ENCODE peak calls at places on chromosomes 11 and 22, in five cellular contexts. P is astrocyte of the hippocampus, H is ovary, N is cardiac fibroblast, F is mucosa of gallbladder. I is an unnamed sample.

GRCh38 chr11:33475999-33476398 is 218.8 kb downstream of the HIPK3 start:
- DNase-seq in P (peak; percentile 90), H (no peak), N (peak; percentile 89), F (peak; percentile 10), I (peak; percentile 36)

GRCh38 chr11:106624377-106624776 is 393.9 kb downstream of the GUCY1A2 start:
- DNase-seq in P (no peak), H (no peak), N (no peak), F (no peak), I (no peak)

GRCh38 chr22:31139866-31140716 is at the start of gene PLA2G3:
- DNase-seq in P (peak; percentile 54), H (peak; percentile 17), N (peak; percentile 68), F (peak; percentile 42), I (peak; percentile 68)

GRCh38 chr11:1553808-1554594 is 18.1 kb downstream of the DUSP8 start:
- DNase-seq in P (no peak), H (no peak), N (no peak), F (peak; percentile 62), I (no peak)

GRCh38 chr11:64062185-64063039 is 26.7 kb downstream of the FLRT1 start:
- DNase-seq in P (no peak), H (no peak), N (no peak), F (no peak), I (no peak)

GRCh38 chr11:36055356-36055755 is 111.5 kb downstream of the LDLRAD3 start:
- DNase-seq in P (no peak), H (no peak), N (no peak), F (no peak), I (no peak)

GRCh38 chr11:122439911-122440782 is 215.4 kb upstream of the UBASH3B start:
- DNase-seq in P (peak; percentile 50), H (peak; percentile 50), N (peak; percentile 76), F (peak; percentile 38), I (no peak)

GRCh38 chr11:62237499-62237898 is 4.5 kb upstream of the SCGB1D2 start:
- DNase-seq in P (no peak), H (no peak), N (no peak), F (no peak), I (no peak)

GRCh38 chr11:77046060-77046501 is 11.9 kb downstream of the B3GNT6 start:
- DNase-seq in P (peak; percentile 72), H (peak; percentile 49), N (peak; percentile 12), F (peak; percentile 50), I (no peak)

GRCh38 chr11:124302756-124303155 is 11.0 kb downstream of the OR8D1 start:
- DNase-seq in P (peak; percentile 24), H (no peak), N (peak; percentile 3), F (no peak), I (no peak)

GRCh38 chr11:2089536-2090165 is 49.5 kb downstream of the IGF2 start:
- DNase-seq in P (no peak), H (no peak), N (peak; percentile 27), F (no peak), I (no peak)

GRCh38 chr11:114133548-114134329 is 74.2 kb downstream of the ZBTB16 start:
- DNase-seq in P (peak; percentile 74), H (no peak), N (no peak), F (no peak), I (peak; percentile 39)

GRCh38 chr11:16917941-16918340 is 96.3 kb downstream of the PLEKHA7 start:
- DNase-seq in P (peak; percentile 39), H (no peak), N (no peak), F (no peak), I (no peak)

GRCh38 chr11:6390718-6391547 is 659 bp downstream of the SMPD1 start:
- DNase-seq in P (no peak), H (no peak), N (no peak), F (no peak), I (no peak)

GRCh38 chr22:38729946-38730345 is 24.2 kb downstream of the GTPBP1 start:
- DNase-seq in P (no peak), H (no peak), N (no peak), F (no peak), I (no peak)

GRCh38 chr11:48210052-48210451 is 6.6 kb upstream of the OR4B1 start:
- DNase-seq in P (peak; percentile 0), H (no peak), N (no peak), F (no peak), I (no peak)

GRCh38 chr11:12377106-12377823 is at the start of gene PARVA:
- DNase-seq in P (peak; percentile 95), H (peak; percentile 77), N (peak; percentile 91), F (peak; percentile 61), I (peak; percentile 44)